ENCODE peak calls at places on chromosome 19, in ten cellular contexts. Y, X, J, H, A, E, U, F, T and P are unnamed samples.

GRCh38 chr19:35911790-35912189 is 3.7 kb upstream of the TYROBP start:
- DNase-seq in Y (peak; percentile 59), X (no peak), J (no peak), H (no peak), A (no peak), E (peak; percentile 22), U (no peak), F (no peak), T (no peak), P (no peak)

GRCh38 chr19:7450243-7451223 is 38.3 kb downstream of the PEX11G start:
- DNase-seq in Y (no peak), X (peak; percentile 47), J (no peak), H (no peak), A (no peak), E (no peak), U (no peak), F (peak; percentile 61), T (no peak), P (no peak)

GRCh38 chr19:54248016-54248601 is 5.5 kb upstream of the LILRA6 start:
- DNase-seq in Y (no peak), X (no peak), J (no peak), H (no peak), A (no peak), E (no peak), U (no peak), F (peak; percentile 7), T (no peak), P (no peak)

GRCh38 chr19:7395793-7396192 is 47.1 kb downstream of the ARHGEF18 start:
- DNase-seq in Y (no peak), X (no peak), J (no peak), H (no peak), A (no peak), E (no peak), U (no peak), F (no peak), T (no peak), P (no peak)

GRCh38 chr19:38634757-38635482 is 12.5 kb upstream of the ACTN4 start:
- DNase-seq in Y (peak; percentile 80), X (peak; percentile 74), J (peak; percentile 43), H (peak; percentile 88), A (peak; percentile 85), E (peak; percentile 74), U (peak; percentile 81), F (peak; percentile 93), T (peak; percentile 71), P (peak; percentile 77)

GRCh38 chr19:2186071-2186846 is 22.5 kb downstream of the DOT1L start:
- DNase-seq in Y (no peak), X (peak; percentile 54), J (peak; percentile 71), H (peak; percentile 67), A (peak; percentile 95), E (no peak), U (peak; percentile 91), F (peak; percentile 70), T (peak; percentile 87), P (no peak)

GRCh38 chr19:39432677-39433025 is 3.1 kb downstream of the RPS16 start:
- DNase-seq in Y (no peak), X (no peak), J (no peak), H (no peak), A (no peak), E (no peak), U (no peak), F (no peak), T (no peak), P (no peak)

GRCh38 chr19:36136975-36137686 is 2.7 kb upstream of the CAPNS1 start:
- DNase-seq in Y (peak; percentile 95), X (peak; percentile 21), J (no peak), H (peak; percentile 73), A (peak; percentile 84), E (no peak), U (no peak), F (no peak), T (peak; percentile 40), P (peak; percentile 34)

GRCh38 chr19:19732579-19733501 is at the start of gene ZNF14:
- DNase-seq in Y (peak; percentile 92), X (peak; percentile 97), J (peak; percentile 82), H (peak; percentile 93), A (peak; percentile 96), E (peak; percentile 96), U (peak; percentile 92), F (peak; percentile 98), T (peak; percentile 92), P (peak; percentile 97)

GRCh38 chr19:3433805-3434540 is 46.4 kb downstream of the SMIM24 start:
- DNase-seq in Y (no peak), X (no peak), J (no peak), H (no peak), A (no peak), E (no peak), U (no peak), F (no peak), T (no peak), P (no peak)

GRCh38 chr19:18865973-18866799 is 29.8 kb downstream of the CERS1 start:
- DNase-seq in Y (peak; percentile 52), X (peak; percentile 71), J (peak; percentile 36), H (peak; percentile 77), A (no peak), E (peak; percentile 29), U (peak; percentile 67), F (peak; percentile 92), T (peak; percentile 66), P (no peak)

GRCh38 chr19:7795555-7796161 is 32.6 kb downstream of the CLEC4M start:
- DNase-seq in Y (no peak), X (no peak), J (no peak), H (no peak), A (no peak), E (no peak), U (no peak), F (no peak), T (no peak), P (no peak)

GRCh38 chr19:13859361-13859880 is 17.5 kb upstream of the NANOS3 start:
- DNase-seq in Y (peak; percentile 76), X (peak; percentile 71), J (no peak), H (no peak), A (no peak), E (no peak), U (no peak), F (no peak), T (no peak), P (peak; percentile 40)

GRCh38 chr19:29934781-29935180 is 7.3 kb upstream of the URI1 start:
- DNase-seq in Y (no peak), X (no peak), J (no peak), H (no peak), A (no peak), E (no peak), U (no peak), F (no peak), T (no peak), P (no peak)

GRCh38 chr19:7196721-7197168 is 97.5 kb downstream of the INSR start:
- DNase-seq in Y (no peak), X (no peak), J (peak; percentile 45), H (no peak), A (peak; percentile 80), E (no peak), U (no peak), F (no peak), T (no peak), P (no peak)

GRCh38 chr19:41753159-41753558 is 2.2 kb upstream of the CEACAM6 start:
- DNase-seq in Y (peak; percentile 65), X (peak; percentile 55), J (no peak), H (peak; percentile 86), A (no peak), E (peak; percentile 65), U (no peak), F (peak; percentile 91), T (peak; percentile 35), P (peak; percentile 73)

GRCh38 chr19:27925202-27925601 is 1287.7 kb downstream of the UQCRFS1 start:
- DNase-seq in Y (no peak), X (no peak), J (no peak), H (no peak), A (no peak), E (no peak), U (no peak), F (no peak), T (no peak), P (no peak)

GRCh38 chr19:29139227-29139626 is 73.7 kb downstream of the UQCRFS1 start:
- DNase-seq in Y (no peak), X (no peak), J (no peak), H (no peak), A (no peak), E (peak; percentile 13), U (no peak), F (no peak), T (no peak), P (no peak)

DNA sequence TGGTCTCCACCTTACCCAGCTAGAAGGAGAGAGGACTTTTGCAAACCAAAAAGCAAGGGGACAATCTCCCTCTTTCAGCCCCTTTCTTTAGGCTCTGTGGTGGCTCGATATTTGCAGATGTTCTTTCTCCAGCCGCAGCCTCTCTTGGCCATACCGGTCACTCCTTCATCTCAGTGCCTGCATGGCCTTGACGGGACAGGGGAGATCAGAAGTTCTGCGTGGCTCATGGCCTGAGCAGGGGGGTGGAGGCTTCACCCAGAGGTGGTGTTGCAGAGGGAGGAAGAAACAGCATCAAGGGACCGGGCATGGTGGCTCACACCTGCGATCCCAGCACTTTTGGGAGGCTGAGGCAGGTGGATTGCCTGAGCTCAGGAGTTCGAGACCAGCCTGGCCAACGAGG is 53.2 kb downstream of the MYO9B start:
- DNase-seq in Y (no peak), X (no peak), J (no peak), H (no peak), A (no peak), E (no peak), U (no peak), F (no peak), T (no peak), P (no peak)
- H3K4me1 ChIP-seq in Y (peaks cover 13% of the 10 kb centered on the region), X (no peaks in the 10 kb centered on the region), J (no peaks in the 10 kb centered on the region), H (no peaks in the 10 kb centered on the region), A (peaks cover 27% of the 10 kb centered on the region), E (peaks cover 19% of the 10 kb centered on the region), U (no peaks in the 10 kb centered on the region), F (no peaks in the 10 kb centered on the region), T (peaks cover 19% of the 10 kb centered on the region), P (peaks cover 14% of the 10 kb centered on the region)

GRCh38 chr19:56133858-56134654 is 7.0 kb upstream of the ZNF444 start:
- DNase-seq in Y (peak; percentile 32), X (peak; percentile 57), J (no peak), H (no peak), A (no peak), E (no peak), U (no peak), F (no peak), T (no peak), P (no peak)
- H3K4me1 ChIP-seq in Y (peaks cover 13% of the 10 kb centered on the region), X (no peaks in the 10 kb centered on the region), J (no peaks in the 10 kb centered on the region), H (peaks cover 10% of the 10 kb centered on the region), A (peaks cover 12% of the 10 kb centered on the region), E (no peaks in the 10 kb centered on the region), U (no peaks in the 10 kb centered on the region), F (no peaks in the 10 kb centered on the region), T (peaks cover 13% of the 10 kb centered on the region), P (no peaks in the 10 kb centered on the region)

DNA sequence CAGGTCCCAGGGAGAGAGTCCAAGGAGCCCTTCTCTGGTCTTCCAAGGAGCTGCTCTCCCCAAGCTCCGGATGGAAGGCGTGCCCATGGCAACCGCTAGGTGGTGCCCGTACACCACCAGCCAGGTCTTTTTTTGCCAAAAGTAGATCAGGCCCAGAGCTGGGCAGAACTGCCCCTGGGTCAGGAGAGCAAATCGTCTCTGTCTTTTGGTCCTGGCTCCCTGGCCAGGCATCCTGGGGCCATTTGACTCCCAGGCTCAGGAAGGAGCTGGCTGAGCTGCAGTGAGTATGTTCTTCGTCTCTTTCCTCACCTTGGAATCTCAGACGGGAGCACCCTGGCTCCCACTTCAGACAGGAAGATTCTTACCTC is 24.6 kb upstream of the BCL3 start:
- DNase-seq in Y (peak; percentile 96), X (peak; percentile 85), J (peak; percentile 62), H (peak; percentile 93), A (peak; percentile 89), E (peak; percentile 72), U (peak; percentile 86), F (peak; percentile 97), T (peak; percentile 76), P (peak; percentile 61)
- H3K4me1 ChIP-seq in Y (peaks cover 87% of the 10 kb centered on the region), X (peaks cover 1% of the 10 kb centered on the region), J (no peaks in the 10 kb centered on the region), H (peaks cover 36% of the 10 kb centered on the region), A (peaks cover 24% of the 10 kb centered on the region), E (peaks cover 7% of the 10 kb centered on the region), U (peaks cover 1% of the 10 kb centered on the region), F (no peaks in the 10 kb centered on the region), T (peaks cover 45% of the 10 kb centered on the region), P (peaks cover 7% of the 10 kb centered on the region)

GRCh38 chr19:1089891-1090290 is 5.3 kb downstream of the POLR2E start:
- DNase-seq in Y (no peak), X (no peak), J (no peak), H (no peak), A (no peak), E (no peak), U (no peak), F (no peak), T (no peak), P (no peak)
- H3K4me1 ChIP-seq in Y (peaks cover 6% of the 10 kb centered on the region), X (no peaks in the 10 kb centered on the region), J (no peaks in the 10 kb centered on the region), H (peaks cover 12% of the 10 kb centered on the region), A (peaks cover 12% of the 10 kb centered on the region), E (peaks cover 18% of the 10 kb centered on the region), U (no peaks in the 10 kb centered on the region), F (no peaks in the 10 kb centered on the region), T (peaks cover 29% of the 10 kb centered on the region), P (peaks cover 8% of the 10 kb centered on the region)